ENCODE peak calls at places on chromosomes 6 and 20, in eight cellular contexts. L is activated CD4-positive, alpha-beta T cell treated with anti-CD3 and anti-CD28 coated beads for 4 hours; D is stimulated activated CD8-positive, alpha-beta memory T cell treated with anti-CD3 and anti-CD28 coated beads, Interleukin-2, amount 100 ng/mL, for 48 hours; X is T follicular helper cell; R is RKO; O is EL; N is CD8-positive, alpha-beta memory T cell; Z is anterior cingulate cortex. B is an unnamed sample.

GRCh38 chr6:31572041-31572911 is at the start of gene LTA:
- DNase-seq in L (peak), R (no peak), O (no peak), N (peak), D (peak), X (peak), Z (no peak), B (no peak)

GRCh38 chr20:51070635-51071034 is 47.7 kb upstream of the KCNG1 start:
- DNase-seq in X (no peak), L (no peak), D (no peak), Z (no peak), R (no peak), N (no peak), O (no peak), B (no peak)

GRCh38 chr6:34459899-34460593 is 5.8 kb upstream of the PACSIN1 start:
- DNase-seq in D (no peak), Z (peak), O (peak), R (peak), N (peak), L (peak), X (peak), B (peak)

GRCh38 chr6:3323696-3324261 is 65.0 kb downstream of the PSMG4 start:
- DNase-seq in O (no peak), L (no peak), Z (no peak), D (no peak), R (no peak), N (no peak), X (no peak), B (no peak)

GRCh38 chr6:79277109-79277508 is 42.6 kb upstream of the HMGN3 start:
- DNase-seq in Z (no peak), D (no peak), O (peak), L (no peak), X (no peak), N (no peak), R (no peak), B (no peak)

GRCh38 chr6:11665636-11666335 is 112.8 kb downstream of the ADTRP start:
- DNase-seq in N (no peak), O (no peak), R (no peak), Z (no peak), D (no peak), X (no peak), L (no peak), B (no peak)

GRCh38 chr6:2770171-2770570 is 5.0 kb downstream of the WRNIP1 start:
- DNase-seq in L (no peak), Z (no peak), N (no peak), R (no peak), X (no peak), D (no peak), O (no peak), B (no peak)

GRCh38 chr6:56255370-56255769 is 8.0 kb upstream of the COL21A1 start:
- DNase-seq in O (no peak), N (no peak), D (no peak), X (no peak), L (no peak), R (no peak), Z (no peak), B (no peak)

GRCh38 chr6:131755597-131755996 is 44.8 kb upstream of the CTAGE9 start:
- DNase-seq in O (peak), L (no peak), N (no peak), D (no peak), Z (no peak), X (no peak), R (peak), B (no peak)

GRCh38 chr20:20085812-20086211 is 33.5 kb downstream of the CFAP61 start:
- DNase-seq in N (no peak), R (no peak), X (no peak), Z (no peak), O (no peak), L (no peak), D (no peak), B (no peak)

GRCh38 chr20:41150664-41151063 is 13.3 kb downstream of the PLCG1 start:
- DNase-seq in X (no peak), R (no peak), Z (no peak), D (no peak), N (no peak), L (no peak), O (peak), B (peak)

GRCh38 chr6:169972736-169973135 is 221.3 kb downstream of the ERMARD start:
- DNase-seq in D (no peak), O (no peak), N (no peak), R (no peak), X (no peak), Z (no peak), L (no peak), B (no peak)

GRCh38 chr6:144106206-144106605 is 10.8 kb upstream of the SF3B5 start:
- DNase-seq in N (no peak), O (no peak), L (no peak), X (no peak), R (no peak), D (no peak), Z (no peak), B (no peak)

GRCh38 chr20:44601801-44602204 is 19.4 kb downstream of the PKIG start:
- DNase-seq in N (no peak), O (peak), R (no peak), D (no peak), Z (peak), L (no peak), X (no peak), B (no peak)

B was measured in CMK.